ENCODE peak calls at places on chromosomes 4 and X, in four cellular contexts. B, V, T and L are unnamed samples.

GRCh38 chr4:72318771-72319170 is 250.2 kb downstream of the ADAMTS3 start:
- DNase-seq in T (no peak), V (no peak), B (no peak), L (no peak)

GRCh38 chr4:189784651-189785050 is 156.0 kb upstream of the FRG1 start:
- DNase-seq in B (no peak), T (no peak), V (no peak), L (no peak)

GRCh38 chr4:34732579-34732978 is 1511.7 kb downstream of the ARAP2 start:
- DNase-seq in V (no peak), T (no peak), B (no peak), L (no peak)

GRCh38 chr4:5874811-5875465 is 17.9 kb downstream of the CRMP1 start:
- DNase-seq in V (no peak), T (no peak), B (peak), L (no peak)

GRCh38 chrX:19981987-19982386 is 8.9 kb downstream of the BCLAF3 start:
- DNase-seq in T (no peak), B (no peak), V (no peak), L (no peak)

GRCh38 chrX:39936886-39937770 is 160.6 kb downstream of the BCOR start:
- DNase-seq in T (peak), V (peak), B (no peak), L (no peak)

GRCh38 chrX:129523076-129524055 is at the start of gene SMARCA1:
- DNase-seq in T (no peak), B (peak), V (peak), L (peak)

GRCh38 chr4:153655004-153655541 is 29.0 kb upstream of the TLR2 start:
- DNase-seq in V (no peak), B (no peak), T (no peak), L (no peak)

GRCh38 chr4:31657859-31658258 is 937.7 kb downstream of the PCDH7 start:
- DNase-seq in B (peak), T (no peak), V (no peak), L (no peak)

GRCh38 chrX:39674771-39675553 is 422.8 kb downstream of the BCOR start:
- DNase-seq in V (no peak), B (no peak), T (no peak), L (no peak)

GRCh38 chrX:140764401-140764919 is 54.9 kb downstream of the LINC00632 start:
- DNase-seq in B (peak), T (no peak), V (no peak), L (peak)

GRCh38 chrX:104420907-104421306 is 145.1 kb upstream of the IL1RAPL2 start:
- DNase-seq in T (no peak), B (no peak), V (no peak), L (no peak)

GRCh38 chr4:169079942-169080827 is 70.1 kb upstream of the CBR4 start:
- DNase-seq in V (peak), T (peak), B (peak), L (peak)

GRCh38 chrX:20285513-20285912 is 18.8 kb upstream of the RPS6KA3 start:
- DNase-seq in B (peak), V (no peak), T (no peak), L (no peak)

GRCh38 chrX:10011261-10011931 is 44.2 kb downstream of the CLDN34 start:
- DNase-seq in T (peak), V (no peak), B (peak), L (no peak)

GRCh38 chrX:10012776-10013175 is 45.6 kb downstream of the CLDN34 start:
- DNase-seq in B (no peak), V (no peak), T (no peak), L (no peak)

GRCh38 chrX:10011991-10012390 is 44.8 kb downstream of the CLDN34 start:
- DNase-seq in B (no peak), T (no peak), V (no peak), L (no peak)

GRCh38 chrX:10008483-10009056 is 41.4 kb downstream of the CLDN34 start:
- DNase-seq in V (no peak), B (peak), T (no peak), L (no peak)

GRCh38 chrX:10010686-10011085 is 43.5 kb downstream of the CLDN34 start:
- DNase-seq in V (no peak), T (no peak), B (peak), L (no peak)
- TF ChIP-seq MXI1 in V (no peak), T (no peak), B (no peak), L (no peak)

GRCh38 chr4:164807611-164808010 is 53.7 kb downstream of the SMIM31 start:
- DNase-seq in B (no peak), T (no peak), V (no peak), L (no peak)
- H3K27ac ChIP-seq in B (no peak), T (no peak), V (no peak), L (no peak)

GRCh38 chr4:85747871-85748491 is 273.0 kb downstream of the ARHGAP24 start:
- DNase-seq in T (no peak), V (peak), B (peak), L (peak)
- TF ChIP-seq RAD21 in T (peak), V (peak), B (peak), L (peak)

GRCh38 chr4:184361443-184361842 is 112.9 kb downstream of the IRF2 start:
- DNase-seq in T (no peak), V (no peak), B (peak), L (no peak)
- TF ChIP-seq MXI1 in T (no peak), V (no peak), B (no peak), L (no peak)

GRCh38 chr4:113744667-113745241 is 16.8 kb downstream of the CAMK2D start:
- DNase-seq in T (no peak), V (no peak), B (no peak), L (no peak)
- H3K27ac ChIP-seq in T (no peak), V (no peak), B (no peak), L (no peak)